ENCODE peak calls at places on chromosomes 4 and X, in seven cellular contexts. O is G401, W is heart left ventricle, H is GM23248, K is SK-N-SH, A is GM03348, L is transverse colon. S is an unnamed sample.

GRCh38 chrX:133947022-133947421 is 38.4 kb downstream of the GPC3 start:
- DNase-seq in O (no peak), W (no peak), H (no peak), K (no peak), A (no peak), L (no peak), S (no peak)

GRCh38 chr4:24824720-24825119 is 29.3 kb downstream of the SOD3 start:
- DNase-seq in O (no peak), W (no peak), H (no peak), K (no peak), A (no peak), L (no peak), S (no peak)

GRCh38 chrX:154372612-154373022 is 1.8 kb downstream of the FLNA start:
- DNase-seq in O (peak; percentile 30), W (no peak), H (peak; percentile 68), K (no peak), A (no peak), L (no peak), S (peak; percentile 76)

GRCh38 chrX:55342533-55343501 is 78.1 kb upstream of the PAGE3 start:
- DNase-seq in O (peak; percentile 40), W (peak; percentile 17), H (peak; percentile 25), K (peak; percentile 48), A (peak; percentile 35), L (peak; percentile 39), S (peak; percentile 45)

GRCh38 chr4:174592985-174593335 is 70.7 kb upstream of the HPGD start:
- DNase-seq in O (no peak), W (no peak), H (peak; percentile 84), K (no peak), A (peak; percentile 63), L (no peak), S (no peak)

GRCh38 chrX:30308263-30309138 is 689 bp downstream of the NR0B1 start:
- DNase-seq in O (no peak), W (no peak), H (peak; percentile 45), K (peak; percentile 26), A (peak; percentile 16), L (no peak), S (peak; percentile 11)

GRCh38 chrX:101081257-101081656 is 2.6 kb downstream of the TMEM35A start:
- DNase-seq in O (peak; percentile 36), W (no peak), H (no peak), K (no peak), A (no peak), L (no peak), S (no peak)

GRCh38 chrX:1060562-1060960 is 151.9 kb downstream of the CRLF2 start:
- DNase-seq in O (no peak), W (no peak), H (no peak), K (no peak), A (no peak), L (no peak), S (no peak)

GRCh38 chr4:74578329-74578728 is 133.4 kb downstream of the AREG start:
- DNase-seq in O (no peak), W (no peak), H (no peak), K (no peak), A (no peak), L (no peak), S (no peak)

GRCh38 chr4:42396361-42397255 is 680 bp upstream of the SHISA3 start:
- DNase-seq in O (no peak), W (no peak), H (peak; percentile 10), K (no peak), A (no peak), L (no peak), S (no peak)

GRCh38 chrX:11334165-11334564 is 41.0 kb downstream of the AMELX start:
- DNase-seq in O (no peak), W (no peak), H (no peak), K (no peak), A (no peak), L (no peak), S (no peak)

GRCh38 chr4:147101678-147102077 is 156.0 kb upstream of the TTC29 start:
- DNase-seq in O (no peak), W (no peak), H (no peak), K (no peak), A (no peak), L (no peak), S (no peak)

GRCh38 chr4:55175779-55176231 is 50.4 kb upstream of the KDR start:
- DNase-seq in O (no peak), W (no peak), H (peak; percentile 84), K (no peak), A (peak; percentile 60), L (no peak), S (no peak)

GRCh38 chrX:645024-645376 is 14.4 kb downstream of the SHOX start:
- DNase-seq in O (no peak), W (no peak), H (no peak), K (no peak), A (no peak), L (peak; percentile 82), S (no peak)

GRCh38 chrX:100413231-100413630 is 3.2 kb upstream of the PCDH19 start:
- DNase-seq in O (peak; percentile 19), W (no peak), H (peak; percentile 77), K (peak; percentile 63), A (peak; percentile 66), L (peak; percentile 33), S (peak; percentile 52)

GRCh38 chrX:43003204-43003565 is 225.2 kb upstream of the PPP1R2C start:
- DNase-seq in O (no peak), W (no peak), H (no peak), K (no peak), A (no peak), L (no peak), S (no peak)

GRCh38 chr4:125529071-125529470 is 214.3 kb downstream of the FAT4 start:
- DNase-seq in O (no peak), W (no peak), H (no peak), K (no peak), A (no peak), L (no peak), S (no peak)

GRCh38 chrX:100695302-100695701 is 36.6 kb downstream of the SYTL4 start:
- DNase-seq in O (no peak), W (no peak), H (no peak), K (peak; percentile 8), A (no peak), L (no peak), S (no peak)

GRCh38 chr4:10028910-10029309 is 7.6 kb upstream of the SLC2A9 start:
- DNase-seq in O (no peak), W (no peak), H (peak; percentile 41), K (no peak), A (no peak), L (no peak), S (no peak)

GRCh38 chr4:1381944-1382541 is 24.2 kb downstream of the NKX1-1 start:
- DNase-seq in O (no peak), W (no peak), H (no peak), K (no peak), A (no peak), L (no peak), S (no peak)

GRCh38 chrX:64571011-64571410 is 175.8 kb upstream of the MTMR8 start:
- DNase-seq in O (no peak), W (no peak), H (no peak), K (no peak), A (no peak), L (no peak), S (no peak)

S was measured in GM20000.